ENCODE peak calls at places on chromosomes 11 and 22, in four cellular contexts. Y is NCI-H1417; J is fibroblast of lung; Q is stimulated activated CD8-positive, alpha-beta memory T cell treated with anti-CD3 and anti-CD28 coated beads, Interleukin-4, amount 100 ng/mL, for 4 hours. B is an unnamed sample.

GRCh38 chr22:41857160-41857859 is 24.4 kb downstream of the SREBF2 start:
- DNase-seq in Y (peak), Q (peak), J (peak), B (no peak)

GRCh38 chr11:44066732-44067131 is 662 bp downstream of the ACCS start:
- DNase-seq in J (peak), Y (no peak), Q (no peak), B (no peak)

GRCh38 chr11:63527667-63528066 is 8.9 kb upstream of the PLAAT4 start:
- DNase-seq in J (no peak), Q (no peak), Y (no peak), B (no peak)

GRCh38 chr11:72179049-72179803 is 12.7 kb upstream of the FOLR1 start:
- DNase-seq in Y (no peak), Q (no peak), J (no peak), B (no peak)

GRCh38 chr11:35158371-35159081 is 19.6 kb downstream of the CD44 start:
- DNase-seq in J (peak), Y (peak), Q (no peak), B (no peak)

GRCh38 chr11:120613264-120614226 is 102.0 kb downstream of the GRIK4 start:
- DNase-seq in Y (no peak), J (no peak), Q (no peak), B (no peak)

GRCh38 chr11:19316434-19316833 is 75.7 kb upstream of the E2F8 start:
- DNase-seq in Q (no peak), J (peak), Y (no peak), B (no peak)

GRCh38 chr11:126630488-126630887 is 275.0 kb downstream of the ST3GAL4 start:
- DNase-seq in J (no peak), Y (no peak), Q (no peak), B (no peak)

GRCh38 chr11:110909331-110909730 is 197.1 kb upstream of the ARHGAP20 start:
- DNase-seq in Q (no peak), J (no peak), Y (no peak), B (no peak)

GRCh38 chr22:49810363-49811013 is 17.2 kb downstream of the BRD1 start:
- DNase-seq in J (no peak), Y (no peak), Q (no peak), B (no peak)

GRCh38 chr22:24996420-24996952 is 44.0 kb downstream of the KIAA1671 start:
- DNase-seq in Q (no peak), J (peak), Y (peak), B (no peak)

GRCh38 chr11:111797145-111797581 is 31.0 kb upstream of the PPP2R1B start:
- DNase-seq in J (peak), Y (peak), Q (no peak), B (no peak)

GRCh38 chr11:101129203-101129943 is at the start of gene PGR:
- DNase-seq in Y (peak), J (peak), Q (no peak), B (no peak)

GRCh38 chr11:10990637-10991036 is 132.8 kb upstream of the ZBED5 start:
- DNase-seq in Y (no peak), Q (no peak), J (no peak), B (no peak)

GRCh38 chr11:128814856-128815705 is 52.0 kb downstream of the KCNJ1 start:
- DNase-seq in J (peak), Y (no peak), Q (no peak), B (no peak)

GRCh38 chr22:20922141-20922751 is 5.0 kb downstream of the CRKL start:
- DNase-seq in J (no peak), Y (no peak), Q (no peak), B (no peak)

GRCh38 chr11:12693075-12693473 is 18.9 kb downstream of the TEAD1 start:
- DNase-seq in Y (peak), J (peak), Q (no peak), B (no peak)

GRCh38 chr11:73244589-73245240 is 26.6 kb downstream of the P2RY2 start:
- DNase-seq in J (no peak), Q (no peak), Y (peak), B (no peak)

GRCh38 chr11:28671326-28671725 is 563.1 kb downstream of the METTL15 start:
- DNase-seq in Y (no peak), Q (no peak), J (no peak), B (no peak)

GRCh38 chr11:134266841-134267251 is 9.3 kb upstream of the GLB1L3 start:
- DNase-seq in Y (no peak), Q (no peak), J (peak), B (no peak)

GRCh38 chr11:94782446-94782845 is 14.3 kb downstream of the AMOTL1 start:
- DNase-seq in Q (no peak), Y (no peak), J (no peak), B (no peak)

GRCh38 chr11:15955595-15955994 is 400.8 kb downstream of the SOX6 start:
- DNase-seq in Q (no peak), Y (no peak), J (no peak), B (no peak)

GRCh38 chr11:23398052-23398451 is 537.8 kb upstream of the CCDC179 start:
- DNase-seq in J (no peak), Q (no peak), Y (peak), B (no peak)

GRCh38 chr11:84398017-84398626 is 1112.0 kb upstream of the CCDC90B start:
- DNase-seq in Q (no peak), J (no peak), Y (peak), B (no peak)

GRCh38 chr22:19631899-19632670 is 82.2 kb upstream of the SEPTIN5 start:
- DNase-seq in Q (no peak), Y (peak), J (peak), B (no peak)

GRCh38 chr11:104164028-104164520 is at the start of gene PDGFD:
- DNase-seq in Y (peak), Q (peak), J (peak), B (no peak)

GRCh38 chr22:19802001-19802880 is 41.7 kb downstream of the TBX1 start:
- DNase-seq in Q (no peak), Y (no peak), J (no peak), B (no peak)

GRCh38 chr22:49925525-49926128 is 7.2 kb downstream of the CRELD2 start:
- DNase-seq in Q (peak), J (no peak), Y (no peak), B (no peak)

GRCh38 chr11:61509058-61510029 is 795 bp downstream of the LRRC10B start:
- DNase-seq in Y (peak), J (peak), Q (peak), B (no peak)

GRCh38 chr11:119055901-119056300 is 1.1 kb downstream of the HYOU1 start:
- DNase-seq in J (peak), Y (peak), Q (no peak), B (no peak)

GRCh38 chr22:19442166-19442565 is 5.3 kb downstream of the C22orf39 start:
- DNase-seq in Y (no peak), Q (no peak), J (no peak), B (no peak)

GRCh38 chr11:65558002-65558784 is at the start of gene LTBP3:
- DNase-seq in Y (peak), Q (peak), J (peak), B (no peak)

GRCh38 chr11:128305588-128305987 is 281.8 kb downstream of the ETS1 start:
- DNase-seq in Q (no peak), J (no peak), Y (no peak), B (no peak)

GRCh38 chr22:36397081-36397766 is 9.5 kb upstream of the MYH9 start:
- DNase-seq in J (no peak), Q (no peak), Y (no peak), B (no peak)

GRCh38 chr11:133819916-133820315 is 25.4 kb downstream of the SPATA19 start:
- DNase-seq in Q (no peak), Y (no peak), J (no peak), B (no peak)

GRCh38 chr11:575324-575995 is 810 bp upstream of the PHRF1 start:
- DNase-seq in J (no peak), Q (no peak), Y (peak), B (no peak)

GRCh38 chr11:45513806-45514340 is 151.5 kb downstream of the CHST1 start:
- DNase-seq in Q (no peak), Y (no peak), J (no peak), B (no peak)

GRCh38 chr11:123052884-123053721 is 8.8 kb downstream of the HSPA8 start:
- DNase-seq in Q (no peak), J (no peak), Y (no peak), B (no peak)

GRCh38 chr11:122108192-122108799 is 7.7 kb downstream of the BLID start:
- DNase-seq in Q (no peak), Y (peak), J (peak), B (no peak)